ENCODE peak calls at places on chromosomes 12 and 14, in nine cellular contexts. M, Z, U, J, T, D, G, N and Q are unnamed samples.

GRCh38 chr12:28191690-28192089 is 1.4 kb downstream of the CCDC91 start:
- DNase-seq in Z (no peak), J (peak), G (peak), U (no peak), T (peak), N (no peak), D (peak), M (no peak), Q (no peak)

GRCh38 chr12:34400986-34401658 is 378.8 kb downstream of the ALG10 start:
- DNase-seq in T (no peak), Z (peak), U (peak), J (peak), M (no peak), N (peak), D (peak), G (no peak), Q (peak)

GRCh38 chr12:54657048-54657696 is 9.0 kb upstream of the DCD start:
- DNase-seq in N (no peak), J (no peak), T (no peak), D (no peak), U (no peak), M (no peak), G (no peak), Z (peak), Q (peak)

GRCh38 chr12:28883406-28883997 is 265.6 kb upstream of the FAR2 start:
- DNase-seq in J (no peak), T (no peak), G (no peak), M (no peak), Z (no peak), N (no peak), U (no peak), D (no peak), Q (no peak)

GRCh38 chr14:82879949-82880535 is 1346.4 kb upstream of the SEL1L start:
- DNase-seq in Z (no peak), U (no peak), M (no peak), G (no peak), J (no peak), N (no peak), T (no peak), D (no peak), Q (no peak)

GRCh38 chr14:92215579-92215978 is 93.8 kb downstream of the CPSF2 start:
- DNase-seq in G (no peak), N (no peak), M (no peak), U (no peak), J (no peak), Z (no peak), T (no peak), D (no peak), Q (no peak)

GRCh38 chr14:84323963-84324362 is 1206.0 kb upstream of the FLRT2 start:
- DNase-seq in T (no peak), N (no peak), U (no peak), Z (no peak), J (no peak), D (no peak), G (no peak), M (no peak), Q (no peak)

GRCh38 chr12:53299101-53299453 is 418 bp upstream of the MYG1 start:
- DNase-seq in U (no peak), J (no peak), G (peak), M (peak), D (no peak), T (peak), N (no peak), Z (no peak), Q (no peak)

GRCh38 chr12:53550595-53550994 is 43.3 kb upstream of the NPFF start:
- DNase-seq in N (no peak), U (no peak), M (no peak), J (no peak), T (no peak), G (no peak), D (no peak), Z (no peak), Q (no peak)

GRCh38 chr12:88242161-88242925 is 100.2 kb downstream of the TMTC3 start:
- DNase-seq in J (no peak), U (no peak), Z (no peak), N (peak), T (peak), D (no peak), M (no peak), G (peak), Q (no peak)

GRCh38 chr12:6821271-6821673 is 349 bp upstream of the GPR162 start:
- DNase-seq in Z (peak), T (peak), G (peak), J (peak), D (peak), M (no peak), U (peak), N (peak), Q (peak)

GRCh38 chr14:23443881-23444280 is 8.4 kb upstream of the MYH7 start:
- DNase-seq in Z (no peak), N (no peak), U (no peak), J (no peak), G (no peak), D (no peak), M (no peak), T (no peak), Q (no peak)

GRCh38 chr12:108772247-108772646 is 40.9 kb upstream of the CORO1C start:
- DNase-seq in Z (no peak), J (peak), T (no peak), M (no peak), U (no peak), G (no peak), N (no peak), D (no peak), Q (no peak)

GRCh38 chr12:108611884-108612415 is 14.1 kb upstream of the TMEM119 start:
- DNase-seq in U (no peak), Z (no peak), G (no peak), N (no peak), D (no peak), M (peak), J (no peak), T (peak), Q (no peak)

GRCh38 chr14:24837280-24838046 is 203.5 kb upstream of the GZMB start:
- DNase-seq in U (no peak), G (no peak), T (no peak), N (no peak), Z (no peak), D (no peak), M (no peak), J (no peak), Q (no peak)

GRCh38 chr14:61627612-61628011 is 67.7 kb upstream of the HIF1A start:
- DNase-seq in D (no peak), N (no peak), M (no peak), T (no peak), Z (no peak), G (no peak), J (no peak), U (no peak), Q (no peak)

GRCh38 chr12:113227169-113227568 is 5.9 kb downstream of the TPCN1 start:
- DNase-seq in J (no peak), Z (no peak), U (no peak), G (no peak), N (no peak), D (no peak), T (no peak), M (no peak), Q (no peak)

GRCh38 chr14:61197416-61197815 is 83.7 kb downstream of the TMEM30B start:
- DNase-seq in U (no peak), G (no peak), M (no peak), N (no peak), T (no peak), D (no peak), Z (no peak), J (no peak), Q (no peak)

GRCh38 chr14:99245541-99246511 is 26.2 kb downstream of the BCL11B start:
- DNase-seq in T (no peak), D (peak), J (no peak), M (no peak), G (no peak), U (peak), N (peak), Z (no peak), Q (no peak)

GRCh38 chr14:102927878-102928411 is 5.5 kb downstream of the AMN start:
- DNase-seq in J (peak), G (no peak), N (no peak), U (no peak), D (no peak), M (no peak), Z (no peak), T (no peak), Q (no peak)

GRCh38 chr14:28772613-28773012 is 6.0 kb downstream of the FOXG1 start:
- DNase-seq in N (no peak), M (no peak), G (no peak), U (no peak), T (no peak), D (no peak), J (no peak), Z (no peak), Q (no peak)

GRCh38 chr12:27424631-27425230 is 21.8 kb upstream of the SMCO2 start:
- DNase-seq in T (peak), Z (no peak), M (peak), N (no peak), D (no peak), U (no peak), J (no peak), G (no peak), Q (no peak)

GRCh38 chr14:70237710-70238109 is 49.0 kb upstream of the SLC8A3 start:
- DNase-seq in G (no peak), T (no peak), M (no peak), J (no peak), Z (no peak), U (no peak), D (no peak), N (no peak), Q (no peak)

GRCh38 chr12:120118710-120119097 is 2.2 kb upstream of the RAB35 start:
- DNase-seq in N (no peak), T (no peak), U (no peak), D (no peak), M (peak), G (no peak), Z (no peak), J (no peak), Q (no peak)

GRCh38 chr12:113163030-113163360 is 13.5 kb downstream of the CFAP73 start:
- DNase-seq in N (no peak), U (no peak), Z (no peak), J (no peak), M (no peak), T (no peak), D (no peak), G (no peak), Q (no peak)

DNA sequence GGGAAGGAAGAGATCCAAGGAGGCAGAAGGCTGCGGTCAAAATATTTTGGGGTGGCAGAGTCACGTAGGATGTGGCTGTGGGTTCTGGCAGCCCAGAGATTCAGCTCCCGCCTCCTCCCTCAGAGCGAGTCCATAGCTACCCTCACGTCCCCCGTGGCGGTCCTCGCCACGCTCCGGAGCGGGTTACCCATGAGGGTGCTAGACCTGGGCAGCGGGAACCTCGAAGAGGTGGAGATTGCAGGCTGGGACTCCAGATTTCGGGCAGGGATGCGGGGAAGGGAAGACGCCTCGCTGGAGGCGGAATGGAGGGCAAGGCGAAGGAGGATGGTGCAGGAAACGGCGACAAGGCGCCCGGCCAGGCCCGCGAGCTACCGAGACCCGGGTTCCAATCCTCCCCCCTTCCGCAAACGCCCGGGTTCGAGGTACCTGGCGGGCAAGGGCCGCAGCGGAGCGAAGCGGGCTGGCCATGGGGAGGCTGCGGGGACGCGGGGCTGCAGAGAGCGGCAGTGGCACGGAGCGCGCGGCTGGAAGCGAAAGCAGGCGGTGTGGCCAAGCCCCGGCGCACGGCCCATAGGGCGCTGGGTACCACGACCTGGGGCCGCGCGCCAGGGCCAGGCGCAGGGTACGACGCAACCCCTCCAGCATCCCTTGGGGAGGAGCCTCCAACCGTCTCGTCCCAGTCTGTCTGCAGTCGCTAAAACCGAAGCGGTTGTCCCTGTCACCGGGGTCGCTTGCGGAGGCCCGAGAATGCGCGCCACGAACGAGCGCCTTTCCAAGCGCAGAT is 46.2 kb downstream of the BCAT1 start:
- DNase-seq in T (no peak), N (no peak), M (no peak), G (no peak), U (no peak), D (no peak), Z (no peak), J (no peak), Q (no peak)
- H3K4me3 ChIP-seq in T (no peak), N (peak), M (no peak), G (peak), U (peak), D (peak), Z (peak), J (peak), Q (peak)

DNA sequence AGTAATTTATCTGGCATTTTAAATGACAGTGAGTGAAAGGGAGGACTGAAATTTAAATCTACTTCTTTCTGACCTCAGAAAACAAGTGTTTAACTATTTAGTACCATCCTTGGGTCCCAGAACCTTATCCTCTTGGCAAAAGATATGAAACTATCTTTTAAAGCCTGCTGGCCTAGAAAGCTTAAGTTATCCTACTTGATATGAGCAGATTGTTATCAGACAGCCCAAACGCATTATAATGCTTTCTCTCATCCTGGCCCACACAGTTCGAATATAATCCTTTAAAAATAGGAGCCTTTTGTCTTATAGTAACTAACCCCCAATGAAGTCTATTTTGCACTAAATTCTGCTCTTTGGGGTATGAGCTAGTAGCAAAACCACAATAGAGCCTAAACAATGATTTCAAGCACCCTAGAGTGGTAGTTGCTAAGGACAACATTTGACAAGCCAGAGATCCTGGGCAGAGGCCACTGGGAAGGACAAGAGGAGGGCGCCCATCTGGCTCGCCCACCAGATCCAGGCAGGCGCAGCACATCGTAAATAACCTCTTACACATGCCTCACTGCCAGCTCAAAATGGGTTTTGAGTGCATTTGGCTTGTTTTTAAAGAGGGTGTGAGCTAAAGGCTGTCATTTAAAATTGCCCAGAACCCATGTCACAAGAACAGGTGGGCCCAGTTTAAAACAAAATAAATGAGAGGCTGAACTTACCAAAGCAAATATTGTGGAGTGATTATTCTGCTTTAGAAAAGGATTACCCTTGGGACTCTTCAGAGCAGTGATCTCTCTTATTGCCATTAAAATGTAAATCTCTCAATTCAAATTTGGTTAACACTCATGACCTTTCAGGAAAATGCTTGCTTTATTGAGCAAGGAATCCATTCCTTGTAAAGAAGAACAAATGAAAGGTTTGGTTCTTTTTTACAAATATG is 37.7 kb upstream of the CRY1 start:
- DNase-seq in T (no peak), M (no peak), J (no peak), G (no peak), D (no peak), U (no peak), Z (no peak), N (no peak), Q (no peak)
- TF ChIP-seq EP300 in T (no peak), M (no peak), J (no peak), G (no peak), D (no peak), U (no peak), Z (no peak), N (no peak), Q (no peak)

GRCh38 chr12:69733638-69734037 is 5.0 kb upstream of the RAB3IP start:
- DNase-seq in N (no peak), D (no peak), G (no peak), U (no peak), Z (no peak), J (no peak), T (no peak), M (no peak), Q (no peak)

GRCh38 chr12:69744109-69744508 is 5.4 kb downstream of the RAB3IP start:
- DNase-seq in Z (no peak), J (no peak), T (no peak), G (no peak), M (no peak), N (no peak), U (no peak), D (no peak), Q (no peak)

GRCh38 chr12:69739287-69740191 is 879 bp downstream of the RAB3IP start:
- DNase-seq in D (peak), G (peak), T (peak), Z (peak), U (peak), M (peak), J (peak), N (peak), Q (no peak)

DNA sequence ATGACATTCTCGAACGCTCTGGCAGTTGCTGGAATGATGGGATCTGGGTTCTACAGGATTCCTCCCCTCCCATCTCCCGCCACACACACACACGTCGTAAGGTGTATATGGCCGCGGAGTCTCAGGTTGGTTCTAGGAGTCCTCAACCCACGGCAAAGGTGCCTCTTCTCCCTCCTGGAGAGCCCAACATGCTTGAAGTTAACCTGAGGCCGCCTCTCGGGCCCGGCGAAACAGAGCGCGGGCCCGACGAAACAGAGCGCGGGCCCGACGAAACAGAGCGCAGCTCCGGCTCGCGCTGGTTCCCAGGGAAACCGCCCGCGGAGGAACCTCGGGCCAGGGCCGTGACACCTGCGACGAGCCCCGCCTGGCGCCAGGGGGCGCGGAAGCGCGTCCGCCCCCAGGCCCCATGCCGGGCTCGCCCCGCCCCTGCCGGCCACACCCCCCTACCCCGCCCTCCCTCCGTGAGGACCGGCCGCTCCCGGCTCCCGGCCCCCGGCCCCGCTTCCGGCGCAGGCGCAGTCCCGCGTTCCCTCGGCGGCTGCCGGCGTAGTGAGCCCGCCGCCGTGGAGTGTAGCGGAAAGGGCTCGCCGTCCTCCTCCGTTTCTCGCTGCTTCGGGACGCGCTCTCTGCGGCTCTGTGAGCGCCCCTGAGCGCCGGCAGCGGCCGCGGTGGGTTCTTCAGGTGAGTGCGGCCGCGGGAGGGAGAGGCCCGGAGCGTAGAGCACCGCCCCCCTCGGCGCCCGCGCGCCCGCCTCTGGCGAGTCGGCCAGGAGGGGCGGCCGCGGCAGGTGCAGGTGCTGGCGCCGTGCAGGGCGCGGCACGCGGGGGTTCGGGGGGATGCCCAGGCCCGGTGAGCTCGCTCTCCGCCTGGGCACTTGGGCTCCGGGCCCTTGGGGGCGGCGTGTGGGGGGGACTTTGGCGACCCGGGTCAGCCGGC is at the start of gene RAB3IP:
- DNase-seq in D (peak), T (peak), Z (peak), G (peak), N (peak), U (peak), M (peak), J (peak), Q (peak)
- TF ChIP-seq POLR2A in D (no peak), T (peak), Z (no peak), G (peak), N (no peak), U (peak), M (peak), J (peak), Q (no peak)

GRCh38 chr12:111776836-111777344 is 10.2 kb downstream of the ALDH2 start:
- DNase-seq in J (no peak), N (no peak), M (no peak), U (no peak), T (no peak), Z (no peak), D (no peak), G (no peak), Q (no peak)

GRCh38 chr12:111775205-111776193 is 8.8 kb downstream of the ALDH2 start:
- DNase-seq in N (peak), D (peak), T (no peak), J (peak), G (peak), Z (peak), U (peak), M (peak), Q (peak)

GRCh38 chr12:111780615-111781014 is 13.9 kb downstream of the ALDH2 start:
- DNase-seq in N (no peak), T (no peak), D (no peak), M (no peak), G (no peak), U (no peak), J (peak), Z (peak), Q (no peak)

GRCh38 chr12:111780166-111780565 is 13.4 kb downstream of the ALDH2 start:
- DNase-seq in N (no peak), G (no peak), T (no peak), J (peak), D (no peak), U (no peak), Z (no peak), M (no peak), Q (no peak)

DNA sequence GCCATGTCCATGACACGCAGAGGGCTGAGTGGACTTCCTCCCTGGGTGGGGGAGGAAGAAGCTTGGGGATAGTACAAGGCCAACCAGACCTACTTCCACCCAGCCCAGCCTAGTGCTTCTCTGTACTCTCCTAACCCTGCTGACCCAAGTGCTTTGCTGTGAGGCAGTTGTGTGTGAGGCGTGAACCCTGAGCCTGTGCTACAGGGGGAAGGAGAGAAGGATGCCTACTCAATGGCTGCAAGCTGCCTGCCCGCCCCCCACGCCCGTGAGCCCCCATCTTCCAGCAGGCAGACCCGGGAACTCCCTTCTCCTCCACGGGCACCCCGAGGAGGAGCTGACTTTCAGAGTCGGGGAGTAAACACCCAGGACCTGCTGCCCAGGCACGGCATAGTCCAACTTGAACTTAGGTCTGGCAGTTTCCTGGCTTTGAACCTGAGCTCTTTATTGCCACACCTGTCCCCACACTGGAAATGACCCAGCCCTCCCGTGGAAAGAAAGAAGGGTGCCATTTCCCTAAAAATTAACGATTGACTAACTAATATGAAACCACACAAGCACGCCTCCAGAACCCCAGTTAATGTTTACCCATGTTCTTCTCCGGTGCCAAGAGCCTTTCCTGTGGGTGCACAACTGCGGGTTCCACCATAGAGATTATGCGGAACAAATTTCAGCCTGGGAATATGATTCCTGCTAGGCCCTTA is 10.8 kb downstream of the ALDH2 start:
- DNase-seq in D (no peak), G (no peak), T (peak), N (peak), M (peak), J (peak), Z (peak), U (no peak), Q (no peak)
- H3K4me3 ChIP-seq in D (no peak), G (no peak), T (no peak), N (no peak), M (peak), J (no peak), Z (no peak), U (no peak), Q (no peak)